ENCODE peak calls at places on chromosomes 13 and 19, in eight cellular contexts. One of them, this sample, is unnamed.

GRCh38 chr13:94233401-94233800 is 246.1 kb downstream of the DCT start:
- DNase-seq in breast epithelium: no peak
- DNase-seq in Panc1: peak; percentile 22
- DNase-seq in GM12892: no peak
- DNase-seq in H1: no peak
- DNase-seq in sigmoid colon: peak; percentile 69
- DNase-seq in K562: no peak
- DNase-seq in transverse colon: no peak
- DNase-seq in this sample: no peak

GRCh38 chr13:33787051-33787591 is 30.8 kb upstream of the RFC3 start:
- DNase-seq in breast epithelium: no peak
- DNase-seq in Panc1: no peak
- DNase-seq in GM12892: no peak
- DNase-seq in H1: no peak
- DNase-seq in sigmoid colon: no peak
- DNase-seq in K562: no peak
- DNase-seq in transverse colon: no peak
- DNase-seq in this sample: no peak

GRCh38 chr13:84192125-84192524 is 309.9 kb upstream of the SLITRK1 start:
- DNase-seq in breast epithelium: no peak
- DNase-seq in Panc1: no peak
- DNase-seq in GM12892: no peak
- DNase-seq in H1: no peak
- DNase-seq in sigmoid colon: no peak
- DNase-seq in K562: no peak
- DNase-seq in transverse colon: no peak
- DNase-seq in this sample: no peak

GRCh38 chr13:69660155-69660554 is 447.5 kb upstream of the ATXN8OS start:
- DNase-seq in breast epithelium: no peak
- DNase-seq in Panc1: no peak
- DNase-seq in GM12892: no peak
- DNase-seq in H1: no peak
- DNase-seq in sigmoid colon: no peak
- DNase-seq in K562: no peak
- DNase-seq in transverse colon: no peak
- DNase-seq in this sample: no peak

GRCh38 chr13:83378901-83379300 is 503.4 kb downstream of the SLITRK1 start:
- DNase-seq in breast epithelium: no peak
- DNase-seq in Panc1: no peak
- DNase-seq in GM12892: no peak
- DNase-seq in H1: no peak
- DNase-seq in sigmoid colon: no peak
- DNase-seq in K562: no peak
- DNase-seq in transverse colon: no peak
- DNase-seq in this sample: no peak

GRCh38 chr19:57672466-57672865 is 3.7 kb downstream of the ZSCAN4 start:
- DNase-seq in breast epithelium: no peak
- DNase-seq in Panc1: no peak
- DNase-seq in GM12892: no peak
- DNase-seq in H1: no peak
- DNase-seq in sigmoid colon: no peak
- DNase-seq in K562: no peak
- DNase-seq in transverse colon: no peak
- DNase-seq in this sample: no peak

GRCh38 chr19:1241417-1242095 is at the start of gene ATP5F1D:
- DNase-seq in breast epithelium: peak; percentile 93
- DNase-seq in Panc1: no peak
- DNase-seq in GM12892: peak; percentile 99
- DNase-seq in H1: peak; percentile 94
- DNase-seq in sigmoid colon: peak; percentile 98
- DNase-seq in K562: peak; percentile 98
- DNase-seq in transverse colon: peak; percentile 96
- DNase-seq in this sample: no peak

GRCh38 chr19:50638576-50638975 is 1.1 kb downstream of the SYT3 start:
- DNase-seq in breast epithelium: no peak
- DNase-seq in Panc1: no peak
- DNase-seq in GM12892: no peak
- DNase-seq in H1: no peak
- DNase-seq in sigmoid colon: no peak
- DNase-seq in K562: no peak
- DNase-seq in transverse colon: no peak
- DNase-seq in this sample: no peak

GRCh38 chr13:113897161-113897560 is 33.3 kb upstream of the GAS6 start:
- DNase-seq in breast epithelium: peak; percentile 47
- DNase-seq in Panc1: no peak
- DNase-seq in GM12892: no peak
- DNase-seq in H1: no peak
- DNase-seq in sigmoid colon: no peak
- DNase-seq in K562: no peak
- DNase-seq in transverse colon: no peak
- DNase-seq in this sample: no peak

GRCh38 chr13:73058741-73059459 is at the start of gene KLF5:
- DNase-seq in breast epithelium: peak; percentile 97
- DNase-seq in Panc1: no peak
- DNase-seq in GM12892: peak; percentile 92
- DNase-seq in H1: peak; percentile 98
- DNase-seq in sigmoid colon: peak; percentile 97
- DNase-seq in K562: peak; percentile 89
- DNase-seq in transverse colon: peak; percentile 98
- DNase-seq in this sample: no peak

GRCh38 chr19:2327773-2328400 is 499 bp downstream of the LSM7 start:
- DNase-seq in breast epithelium: no peak
- DNase-seq in Panc1: no peak
- DNase-seq in GM12892: peak; percentile 62
- DNase-seq in H1: no peak
- DNase-seq in sigmoid colon: no peak
- DNase-seq in K562: peak; percentile 78
- DNase-seq in transverse colon: peak; percentile 58
- DNase-seq in this sample: peak; percentile 63

GRCh38 chr19:31266196-31266595 is 83.0 kb downstream of the TSHZ3 start:
- DNase-seq in breast epithelium: no peak
- DNase-seq in Panc1: no peak
- DNase-seq in GM12892: no peak
- DNase-seq in H1: no peak
- DNase-seq in sigmoid colon: peak; percentile 22
- DNase-seq in K562: no peak
- DNase-seq in transverse colon: no peak
- DNase-seq in this sample: no peak

GRCh38 chr13:92187378-92187989 is 789.1 kb downstream of the GPC5 start:
- DNase-seq in breast epithelium: no peak
- DNase-seq in Panc1: peak; percentile 15
- DNase-seq in GM12892: no peak
- DNase-seq in H1: no peak
- DNase-seq in sigmoid colon: no peak
- DNase-seq in K562: peak; percentile 28
- DNase-seq in transverse colon: no peak
- DNase-seq in this sample: peak; percentile 58

GRCh38 chr13:112873851-112874750 is 94.9 kb upstream of the MCF2L start:
- DNase-seq in breast epithelium: peak; percentile 77
- DNase-seq in Panc1: peak; percentile 27
- DNase-seq in GM12892: peak; percentile 90
- DNase-seq in H1: peak; percentile 97
- DNase-seq in sigmoid colon: peak; percentile 86
- DNase-seq in K562: peak; percentile 75
- DNase-seq in transverse colon: peak; percentile 74
- DNase-seq in this sample: no peak

GRCh38 chr19:6564393-6564792 is 26.6 kb downstream of the CD70 start:
- DNase-seq in breast epithelium: no peak
- DNase-seq in Panc1: no peak
- DNase-seq in GM12892: no peak
- DNase-seq in H1: no peak
- DNase-seq in sigmoid colon: no peak
- DNase-seq in K562: peak; percentile 61
- DNase-seq in transverse colon: no peak
- DNase-seq in this sample: no peak

GRCh38 chr13:113756441-113757097 is 2.5 kb upstream of the TMEM255B start:
- DNase-seq in breast epithelium: no peak
- DNase-seq in Panc1: no peak
- DNase-seq in GM12892: no peak
- DNase-seq in H1: no peak
- DNase-seq in sigmoid colon: peak; percentile 25
- DNase-seq in K562: no peak
- DNase-seq in transverse colon: no peak
- DNase-seq in this sample: no peak

GRCh38 chr13:99873141-99873540 is 98.4 kb downstream of the ZIC5 start:
- DNase-seq in breast epithelium: no peak
- DNase-seq in Panc1: no peak
- DNase-seq in GM12892: no peak
- DNase-seq in H1: no peak
- DNase-seq in sigmoid colon: no peak
- DNase-seq in K562: no peak
- DNase-seq in transverse colon: no peak
- DNase-seq in this sample: no peak

GRCh38 chr19:38033658-38034150 is 126.7 kb downstream of the SIPA1L3 start:
- DNase-seq in breast epithelium: no peak
- DNase-seq in Panc1: no peak
- DNase-seq in GM12892: peak; percentile 66
- DNase-seq in H1: no peak
- DNase-seq in sigmoid colon: no peak
- DNase-seq in K562: no peak
- DNase-seq in transverse colon: peak; percentile 45
- DNase-seq in this sample: no peak
- TF ChIP-seq POLR2AphosphoS5 in breast epithelium: no peak
- TF ChIP-seq POLR2AphosphoS5 in Panc1: no peak
- TF ChIP-seq POLR2AphosphoS5 in GM12892: no peak
- TF ChIP-seq POLR2AphosphoS5 in H1: no peak
- TF ChIP-seq POLR2AphosphoS5 in sigmoid colon: no peak
- TF ChIP-seq POLR2AphosphoS5 in K562: no peak
- TF ChIP-seq POLR2AphosphoS5 in transverse colon: no peak
- TF ChIP-seq POLR2AphosphoS5 in this sample: no peak

GRCh38 chr13:87769445-87769844 is 98.3 kb downstream of the SLITRK5 start:
- DNase-seq in breast epithelium: no peak
- DNase-seq in Panc1: no peak
- DNase-seq in GM12892: no peak
- DNase-seq in H1: no peak
- DNase-seq in sigmoid colon: no peak
- DNase-seq in K562: no peak
- DNase-seq in transverse colon: no peak
- DNase-seq in this sample: no peak
- TF ChIP-seq POLR2AphosphoS5 in breast epithelium: no peak
- TF ChIP-seq POLR2AphosphoS5 in Panc1: no peak
- TF ChIP-seq POLR2AphosphoS5 in GM12892: no peak
- TF ChIP-seq POLR2AphosphoS5 in H1: no peak
- TF ChIP-seq POLR2AphosphoS5 in sigmoid colon: no peak
- TF ChIP-seq POLR2AphosphoS5 in K562: no peak
- TF ChIP-seq POLR2AphosphoS5 in transverse colon: no peak
- TF ChIP-seq POLR2AphosphoS5 in this sample: no peak

DNA sequence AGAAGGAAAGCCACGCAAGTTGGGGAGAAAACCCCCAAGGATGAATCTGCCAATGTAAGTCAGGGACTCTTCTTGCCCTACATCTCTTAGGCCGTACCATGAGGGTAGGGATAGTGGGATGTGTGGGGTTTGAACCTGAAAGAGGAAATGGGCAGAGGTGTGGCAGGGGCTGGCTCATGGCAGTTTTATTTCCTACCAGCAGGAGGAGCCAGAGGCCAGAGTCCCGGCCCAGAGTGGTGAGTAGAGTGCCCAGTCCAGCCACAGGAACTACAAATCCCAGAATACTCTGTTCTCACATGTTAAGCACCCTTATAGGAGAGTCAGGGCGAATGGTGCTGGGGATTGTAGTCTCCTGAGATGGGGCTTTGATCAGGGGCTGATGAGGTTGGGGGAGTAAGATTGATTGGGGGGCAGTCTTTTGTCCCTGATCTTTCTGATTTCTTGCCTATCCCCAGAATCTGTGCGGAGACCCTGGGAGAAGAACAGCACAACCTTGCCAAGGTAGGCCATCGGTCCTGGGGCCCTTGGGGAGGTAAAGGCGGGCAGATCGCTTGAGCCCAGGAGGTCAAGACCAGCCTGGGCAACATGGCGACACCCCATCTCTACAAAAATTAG is 16.5 kb downstream of the VASP start:
- DNase-seq in breast epithelium: peak; percentile 84
- DNase-seq in Panc1: peak; percentile 56
- DNase-seq in GM12892: peak; percentile 80
- DNase-seq in H1: peak; percentile 88
- DNase-seq in sigmoid colon: peak; percentile 92
- DNase-seq in K562: peak; percentile 81
- DNase-seq in transverse colon: peak; percentile 85
- DNase-seq in this sample: peak; percentile 62
- TF ChIP-seq POLR2AphosphoS5 in breast epithelium: no peak
- TF ChIP-seq POLR2AphosphoS5 in Panc1: no peak
- TF ChIP-seq POLR2AphosphoS5 in GM12892: peak; percentile 58
- TF ChIP-seq POLR2AphosphoS5 in H1: no peak
- TF ChIP-seq POLR2AphosphoS5 in sigmoid colon: no peak
- TF ChIP-seq POLR2AphosphoS5 in K562: no peak
- TF ChIP-seq POLR2AphosphoS5 in transverse colon: no peak
- TF ChIP-seq POLR2AphosphoS5 in this sample: no peak

GRCh38 chr19:11480081-11480926 is 542 bp downstream of the ELAVL3 start:
- DNase-seq in breast epithelium: no peak
- DNase-seq in Panc1: no peak
- DNase-seq in GM12892: peak; percentile 27
- DNase-seq in H1: no peak
- DNase-seq in sigmoid colon: no peak
- DNase-seq in K562: no peak
- DNase-seq in transverse colon: no peak
- DNase-seq in this sample: no peak

GRCh38 chr19:11482384-11483050 is 1.7 kb upstream of the ELAVL3 start:
- DNase-seq in breast epithelium: peak; percentile 67
- DNase-seq in Panc1: no peak
- DNase-seq in GM12892: peak; percentile 98
- DNase-seq in H1: peak; percentile 95
- DNase-seq in sigmoid colon: peak; percentile 88
- DNase-seq in K562: peak; percentile 92
- DNase-seq in transverse colon: peak; percentile 87
- DNase-seq in this sample: no peak

GRCh38 chr19:11483176-11484111 is 2.6 kb upstream of the ELAVL3 start:
- DNase-seq in breast epithelium: no peak
- DNase-seq in Panc1: no peak
- DNase-seq in GM12892: peak; percentile 18
- DNase-seq in H1: no peak
- DNase-seq in sigmoid colon: no peak
- DNase-seq in K562: no peak
- DNase-seq in transverse colon: no peak
- DNase-seq in this sample: no peak

GRCh38 chr19:11480927-11481776 is at the start of gene ELAVL3:
- DNase-seq in breast epithelium: no peak
- DNase-seq in Panc1: no peak
- DNase-seq in GM12892: peak; percentile 17
- DNase-seq in H1: peak; percentile 76
- DNase-seq in sigmoid colon: no peak
- DNase-seq in K562: no peak
- DNase-seq in transverse colon: no peak
- DNase-seq in this sample: no peak

DNA sequence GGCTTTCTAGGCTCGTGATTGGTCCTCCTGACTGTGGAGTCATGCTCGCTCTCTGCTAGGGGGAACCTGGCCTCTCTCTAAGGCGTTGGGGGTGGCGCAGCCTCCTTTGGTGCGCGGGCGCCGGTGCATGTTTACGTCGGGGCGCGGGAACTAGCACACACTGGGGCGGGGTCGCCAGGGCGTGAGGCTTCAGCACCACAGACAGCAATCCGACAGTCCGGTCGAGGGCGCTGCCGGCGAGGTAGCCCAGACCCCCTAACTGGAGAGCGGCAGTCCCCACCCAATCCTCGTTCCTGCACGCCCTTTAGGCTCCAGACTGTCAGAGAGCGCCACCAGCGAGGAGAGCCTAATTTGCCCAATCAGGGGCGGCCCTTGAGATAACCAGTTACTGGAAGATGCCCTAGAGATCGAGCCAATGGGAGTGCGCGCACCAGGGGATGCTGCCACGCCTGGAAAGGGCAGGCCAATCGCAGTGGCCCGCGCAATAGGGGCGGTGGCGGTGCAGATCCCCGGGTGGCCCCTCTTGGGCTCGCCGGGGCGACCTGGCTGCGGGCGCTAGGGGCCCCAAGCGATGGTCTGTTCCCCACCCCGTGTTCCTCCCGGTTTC is 1.0 kb upstream of the ELAVL3 start:
- DNase-seq in breast epithelium: no peak
- DNase-seq in Panc1: peak; percentile 53
- DNase-seq in GM12892: peak; percentile 88
- DNase-seq in H1: peak; percentile 90
- DNase-seq in sigmoid colon: peak; percentile 77
- DNase-seq in K562: peak; percentile 91
- DNase-seq in transverse colon: peak; percentile 47
- DNase-seq in this sample: peak; percentile 84
- TF ChIP-seq POLR2AphosphoS5 in breast epithelium: no peak
- TF ChIP-seq POLR2AphosphoS5 in Panc1: peak; percentile 71
- TF ChIP-seq POLR2AphosphoS5 in GM12892: no peak
- TF ChIP-seq POLR2AphosphoS5 in H1: no peak
- TF ChIP-seq POLR2AphosphoS5 in sigmoid colon: no peak
- TF ChIP-seq POLR2AphosphoS5 in K562: no peak
- TF ChIP-seq POLR2AphosphoS5 in transverse colon: no peak
- TF ChIP-seq POLR2AphosphoS5 in this sample: peak; percentile 33